ENCODE peak calls at places on chromosomes 11 and 22, in four cellular contexts. D is kidney, R is stomach, N is GM23338. W is an unnamed sample.

GRCh38 chr11:33268945-33269567 is 11.9 kb downstream of the HIPK3 start:
- DNase-seq in D (no peak), R (no peak), N (no peak), W (no peak)

GRCh38 chr11:99934008-99934407 is 753.1 kb upstream of the ARHGAP42 start:
- DNase-seq in N (no peak), D (no peak), R (no peak), W (no peak)

GRCh38 chr11:122045181-122045586 is 70.8 kb downstream of the BLID start:
- DNase-seq in R (no peak), D (no peak), N (no peak), W (no peak)

GRCh38 chr11:133898031-133898769 is 52.9 kb upstream of the SPATA19 start:
- DNase-seq in D (no peak), R (peak), N (peak), W (no peak)

GRCh38 chr22:20783844-20784723 is 10.2 kb downstream of the SERPIND1 start:
- DNase-seq in D (no peak), R (no peak), N (peak), W (no peak)

GRCh38 chr11:76194872-76195668 is 11.2 kb downstream of the WNT11 start:
- DNase-seq in N (no peak), R (no peak), D (no peak), W (no peak)

GRCh38 chr11:18352581-18352980 is 30.2 kb downstream of the GTF2H1 start:
- DNase-seq in R (no peak), N (no peak), D (no peak), W (no peak)

GRCh38 chr11:126082251-126083109 is 19.8 kb upstream of the CDON start:
- DNase-seq in N (peak), D (no peak), R (no peak), W (no peak)

GRCh38 chr11:133922078-133922870 is 34.5 kb downstream of the IGSF9B start:
- DNase-seq in N (no peak), R (no peak), D (no peak), W (no peak)

GRCh38 chr11:44627911-44628729 is 62.7 kb downstream of the CD82 start:
- DNase-seq in N (no peak), R (peak), D (no peak), W (peak)

GRCh38 chr11:27233654-27234042 is 129.4 kb downstream of the CCDC34 start:
- DNase-seq in R (no peak), D (no peak), N (no peak), W (no peak)

DNA sequence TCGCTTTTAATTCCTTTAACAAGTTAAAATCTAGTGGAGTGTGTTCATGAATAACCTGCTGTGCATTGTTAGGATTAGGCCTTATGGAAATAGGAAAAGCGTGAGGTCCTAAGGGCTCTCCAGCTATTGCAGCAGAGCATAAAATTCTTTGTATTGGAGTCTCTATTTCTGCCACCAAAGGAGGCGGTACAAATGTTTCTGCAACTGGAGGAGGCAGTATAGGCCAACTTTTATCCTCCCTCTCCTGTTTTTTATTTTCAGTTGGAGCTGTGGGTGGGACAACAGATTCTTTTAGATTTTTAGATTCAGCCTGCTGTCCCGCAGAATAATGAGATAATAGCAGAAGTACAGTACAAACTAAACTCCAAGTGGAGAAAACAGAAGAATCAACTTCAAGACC is 26.2 kb downstream of the OR10A6 start:
- DNase-seq in R (no peak), N (peak), D (no peak), W (no peak)
- TF ChIP-seq CTCF in R (no peak), N (peak), D (peak), W (no peak)

DNA sequence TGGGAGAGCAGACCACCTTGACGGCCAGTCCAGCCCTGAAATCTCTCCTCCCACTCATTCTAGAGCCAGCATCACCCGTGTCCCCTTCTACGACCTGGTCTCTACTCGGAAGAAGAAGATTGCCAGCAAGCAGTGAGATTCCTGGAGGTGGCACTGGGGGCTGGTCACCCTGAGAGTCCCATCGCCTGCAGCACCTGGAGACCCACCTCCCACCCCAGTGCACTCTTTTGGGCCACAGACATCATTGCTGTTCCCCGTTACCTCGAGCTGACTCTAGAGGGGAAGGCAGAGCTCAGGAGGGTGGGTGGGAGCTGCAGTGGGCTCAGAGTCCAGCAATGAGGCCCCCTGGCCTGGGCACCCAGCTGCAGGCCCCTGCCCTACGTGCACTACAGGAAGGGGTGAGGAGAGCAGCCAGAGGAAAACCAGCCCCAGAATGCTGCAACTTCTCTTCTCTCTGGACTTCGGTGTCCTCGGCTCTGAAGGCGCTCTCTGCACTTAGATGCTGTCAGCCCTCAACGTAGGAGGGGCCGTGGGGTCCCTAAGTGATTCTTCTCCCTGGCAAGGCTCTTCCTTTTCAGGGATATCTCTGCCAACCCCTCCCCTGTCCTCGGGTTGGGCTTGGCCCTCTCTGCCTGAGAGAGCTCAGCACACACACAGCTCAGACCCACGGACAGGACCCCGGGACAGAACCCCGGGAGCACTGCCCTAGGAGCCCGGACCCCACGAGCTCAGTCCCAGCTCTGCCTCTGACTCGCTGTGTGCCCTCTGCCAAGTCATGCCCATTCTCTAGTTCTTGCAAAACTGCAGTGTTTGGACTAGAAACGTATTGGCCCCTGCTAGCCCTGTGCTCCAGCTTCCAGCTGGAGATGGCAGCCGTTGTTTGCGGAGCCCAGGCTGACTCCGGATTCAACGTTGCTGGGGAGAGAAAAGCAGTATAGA is 31.3 kb downstream of the CYTH4 start:
- DNase-seq in D (no peak), N (no peak), R (no peak), W (no peak)
- H3K27ac ChIP-seq in D (no peak), N (no peak), R (no peak), W (peak)

DNA sequence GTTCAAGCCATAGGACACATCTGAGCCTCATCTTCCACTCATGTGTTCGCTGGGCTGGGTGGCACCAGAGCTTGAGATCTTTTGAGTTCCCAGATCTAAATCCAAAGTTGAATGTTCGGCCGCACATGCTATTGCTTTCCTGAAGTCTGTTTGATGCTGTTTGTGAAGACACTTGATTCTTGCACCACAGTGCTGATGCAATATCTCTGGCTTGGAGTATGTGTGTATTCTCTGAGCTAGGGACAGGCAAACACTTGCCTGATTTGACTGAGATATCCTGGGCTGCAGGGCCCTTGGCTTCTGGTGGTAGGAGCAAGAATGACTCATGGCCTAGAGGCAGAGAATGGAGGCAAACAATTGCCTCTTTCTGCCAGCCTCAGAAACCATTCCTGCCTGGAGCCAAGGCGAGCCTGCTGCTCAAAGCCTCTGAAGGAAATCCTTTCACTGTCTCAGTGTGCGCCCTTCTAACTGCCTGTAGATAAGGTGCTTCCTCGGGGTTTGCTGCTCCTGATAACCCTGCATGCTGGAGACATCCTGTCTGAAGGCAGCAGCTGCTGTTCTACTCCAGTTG is 73.0 kb downstream of the CYB5R2 start:
- DNase-seq in N (no peak), D (no peak), R (peak), W (no peak)
- TF ChIP-seq CTCF in N (no peak), D (no peak), R (no peak), W (no peak)

DNA sequence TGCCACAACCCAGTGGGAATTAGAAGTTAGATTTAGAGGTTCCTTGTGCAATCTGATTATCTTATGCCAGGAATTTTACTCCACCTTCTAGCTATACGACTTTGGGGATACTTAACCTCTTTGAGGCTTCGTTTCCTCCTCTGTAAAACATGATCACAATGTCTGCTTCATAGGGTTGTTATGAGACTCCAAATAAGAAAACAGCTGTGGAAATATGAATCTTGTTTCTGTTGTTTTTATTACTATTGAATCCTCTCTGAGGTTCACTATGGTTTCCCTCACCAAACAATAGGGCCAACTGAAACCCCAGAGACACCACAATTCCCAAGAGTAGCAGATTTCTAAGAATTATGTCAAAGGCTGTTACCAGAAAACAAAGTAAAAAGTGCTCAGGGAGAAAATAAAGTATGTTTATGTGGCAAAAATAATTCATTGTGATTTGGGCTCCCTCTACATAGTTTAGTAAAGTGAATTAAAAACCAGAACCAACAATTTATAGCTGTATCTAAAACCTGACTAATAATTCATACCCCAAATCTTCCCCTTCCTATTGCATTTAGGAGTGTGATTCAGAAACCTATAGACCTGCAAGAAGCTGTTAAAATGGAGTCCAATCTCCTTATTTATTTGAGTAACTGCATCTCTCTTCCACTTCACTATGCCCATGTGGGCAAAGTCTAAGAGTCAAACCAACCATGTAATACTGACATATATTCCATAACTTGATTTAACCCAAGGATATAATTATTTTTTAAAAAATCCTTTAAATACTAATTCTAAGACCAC is 38.4 kb downstream of the AMBRA1 start:
- DNase-seq in D (no peak), N (no peak), R (no peak), W (no peak)
- H3K27ac ChIP-seq in D (peak), N (peak), R (peak), W (no peak)

GRCh38 chr22:47605886-47606285 is 843.4 kb downstream of the TBC1D22A start:
- DNase-seq in N (no peak), R (no peak), D (peak), W (no peak)

GRCh38 chr22:47607486-47607885 is 845.0 kb downstream of the TBC1D22A start:
- DNase-seq in R (no peak), D (peak), N (no peak), W (no peak)

GRCh38 chr22:47604563-47604962 is 842.1 kb downstream of the TBC1D22A start:
- DNase-seq in R (no peak), N (no peak), D (peak), W (no peak)

GRCh38 chr22:47606426-47606825 is 844.0 kb downstream of the TBC1D22A start:
- DNase-seq in R (no peak), N (no peak), D (peak), W (no peak)

DNA sequence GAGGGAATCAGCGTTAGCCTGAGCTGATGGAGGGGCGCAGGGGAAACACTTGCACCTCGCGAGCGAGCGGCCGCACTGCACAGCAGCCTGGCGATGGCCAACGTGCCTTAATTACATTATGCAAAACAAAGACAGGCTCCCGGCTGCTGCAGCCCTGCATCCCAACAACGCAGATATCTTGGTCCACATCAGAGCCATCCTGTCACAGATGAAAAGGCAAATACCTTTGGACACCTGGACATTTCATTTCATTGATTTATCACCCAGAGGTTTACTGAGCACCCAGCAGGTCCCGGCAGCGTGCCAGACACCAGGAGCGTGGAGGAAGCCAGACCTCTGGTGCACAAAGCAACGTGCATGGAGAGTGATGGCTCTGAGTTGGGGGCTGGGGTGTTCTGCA is 843.0 kb downstream of the TBC1D22A start:
- DNase-seq in D (peak), R (peak), N (no peak), W (no peak)
- TF ChIP-seq CTCF in D (no peak), R (no peak), N (no peak), W (no peak)